ENCODE peak calls at places on chromosomes 13 and 19, in ten cellular contexts. One of them, this sample, is unnamed.
A peak's percentile ranks its signal among the peaks of the same experiment; 100 is the strongest.

GRCh38 chr19:14369399-14370168 is 11.7 kb upstream of the ADGRE5 start:
- ATAC-seq in A549: no peak
- ATAC-seq in activated naive CD4-positive, alpha-beta T cell treated with anti-CD3 and anti-CD28 coated beads, Interleukin-2, amount 50 U/mL, for 72 hours: peak; percentile 79
- ATAC-seq in activated CD8-positive, alpha-beta T cell treated with anti-CD3 and anti-CD28 coated beads for 36 hours: peak; percentile 74
- ATAC-seq in left cardiac atrium: peak; percentile 72
- ATAC-seq in natural killer cell: peak; percentile 85
- ATAC-seq in activated naive CD8-positive, alpha-beta T cell treated with anti-CD3 and anti-CD28 coated beads, Interleukin-2, amount 10 ng/mL, durations not matched to agents 7 days and 5 days: peak; percentile 38
- ATAC-seq in omental fat pad: no peak
- ATAC-seq in CD4-positive, alpha-beta T cell: peak; percentile 58
- ATAC-seq in activated T-helper 17 cell treated with anti-CD3 and anti-CD28 coated beads, Interleukin-2, amount 50 U/mL, for 72 hours: peak; percentile 75
- ATAC-seq in this sample: peak; percentile 56

GRCh38 chr19:54482889-54483288 is 9.8 kb upstream of the CDC42EP5 start:
- ATAC-seq in activated naive CD8-positive, alpha-beta T cell treated with anti-CD3 and anti-CD28 coated beads, Interleukin-2, amount 10 ng/mL, durations not matched to agents 7 days and 5 days: no peak
- ATAC-seq in omental fat pad: no peak
- ATAC-seq in A549: no peak
- ATAC-seq in CD4-positive, alpha-beta T cell: no peak
- ATAC-seq in activated T-helper 17 cell treated with anti-CD3 and anti-CD28 coated beads, Interleukin-2, amount 50 U/mL, for 72 hours: no peak
- ATAC-seq in activated naive CD4-positive, alpha-beta T cell treated with anti-CD3 and anti-CD28 coated beads, Interleukin-2, amount 50 U/mL, for 72 hours: no peak
- ATAC-seq in activated CD8-positive, alpha-beta T cell treated with anti-CD3 and anti-CD28 coated beads for 36 hours: no peak
- ATAC-seq in natural killer cell: no peak
- ATAC-seq in left cardiac atrium: no peak
- ATAC-seq in this sample: no peak

GRCh38 chr19:35100588-35101533 is 14.8 kb upstream of the FXYD3 start:
- ATAC-seq in CD4-positive, alpha-beta T cell: no peak
- ATAC-seq in activated CD8-positive, alpha-beta T cell treated with anti-CD3 and anti-CD28 coated beads for 36 hours: no peak
- ATAC-seq in natural killer cell: no peak
- ATAC-seq in activated naive CD4-positive, alpha-beta T cell treated with anti-CD3 and anti-CD28 coated beads, Interleukin-2, amount 50 U/mL, for 72 hours: no peak
- ATAC-seq in omental fat pad: no peak
- ATAC-seq in activated T-helper 17 cell treated with anti-CD3 and anti-CD28 coated beads, Interleukin-2, amount 50 U/mL, for 72 hours: no peak
- ATAC-seq in A549: peak; percentile 37
- ATAC-seq in left cardiac atrium: no peak
- ATAC-seq in activated naive CD8-positive, alpha-beta T cell treated with anti-CD3 and anti-CD28 coated beads, Interleukin-2, amount 10 ng/mL, durations not matched to agents 7 days and 5 days: no peak
- ATAC-seq in this sample: no peak

GRCh38 chr19:1833540-1833939 is 14.7 kb downstream of the REXO1 start:
- ATAC-seq in CD4-positive, alpha-beta T cell: no peak
- ATAC-seq in activated T-helper 17 cell treated with anti-CD3 and anti-CD28 coated beads, Interleukin-2, amount 50 U/mL, for 72 hours: no peak
- ATAC-seq in activated naive CD8-positive, alpha-beta T cell treated with anti-CD3 and anti-CD28 coated beads, Interleukin-2, amount 10 ng/mL, durations not matched to agents 7 days and 5 days: no peak
- ATAC-seq in left cardiac atrium: peak; percentile 31
- ATAC-seq in natural killer cell: no peak
- ATAC-seq in activated CD8-positive, alpha-beta T cell treated with anti-CD3 and anti-CD28 coated beads for 36 hours: no peak
- ATAC-seq in omental fat pad: peak; percentile 1
- ATAC-seq in A549: no peak
- ATAC-seq in activated naive CD4-positive, alpha-beta T cell treated with anti-CD3 and anti-CD28 coated beads, Interleukin-2, amount 50 U/mL, for 72 hours: no peak
- ATAC-seq in this sample: no peak

GRCh38 chr13:51803018-51803417 is 945 bp downstream of the DHRS12 start:
- ATAC-seq in activated naive CD4-positive, alpha-beta T cell treated with anti-CD3 and anti-CD28 coated beads, Interleukin-2, amount 50 U/mL, for 72 hours: no peak
- ATAC-seq in left cardiac atrium: no peak
- ATAC-seq in natural killer cell: no peak
- ATAC-seq in A549: no peak
- ATAC-seq in activated naive CD8-positive, alpha-beta T cell treated with anti-CD3 and anti-CD28 coated beads, Interleukin-2, amount 10 ng/mL, durations not matched to agents 7 days and 5 days: no peak
- ATAC-seq in CD4-positive, alpha-beta T cell: no peak
- ATAC-seq in activated CD8-positive, alpha-beta T cell treated with anti-CD3 and anti-CD28 coated beads for 36 hours: peak; percentile 0
- ATAC-seq in activated T-helper 17 cell treated with anti-CD3 and anti-CD28 coated beads, Interleukin-2, amount 50 U/mL, for 72 hours: no peak
- ATAC-seq in omental fat pad: peak; percentile 0
- ATAC-seq in this sample: no peak

GRCh38 chr19:54077334-54077733 is 3.8 kb downstream of the TARM1 start:
- ATAC-seq in natural killer cell: no peak
- ATAC-seq in A549: no peak
- ATAC-seq in omental fat pad: no peak
- ATAC-seq in activated naive CD4-positive, alpha-beta T cell treated with anti-CD3 and anti-CD28 coated beads, Interleukin-2, amount 50 U/mL, for 72 hours: no peak
- ATAC-seq in activated T-helper 17 cell treated with anti-CD3 and anti-CD28 coated beads, Interleukin-2, amount 50 U/mL, for 72 hours: no peak
- ATAC-seq in CD4-positive, alpha-beta T cell: no peak
- ATAC-seq in left cardiac atrium: no peak
- ATAC-seq in activated CD8-positive, alpha-beta T cell treated with anti-CD3 and anti-CD28 coated beads for 36 hours: no peak
- ATAC-seq in activated naive CD8-positive, alpha-beta T cell treated with anti-CD3 and anti-CD28 coated beads, Interleukin-2, amount 10 ng/mL, durations not matched to agents 7 days and 5 days: no peak
- ATAC-seq in this sample: no peak

GRCh38 chr19:39858541-39858940 is 12.4 kb upstream of the FBL start:
- ATAC-seq in activated T-helper 17 cell treated with anti-CD3 and anti-CD28 coated beads, Interleukin-2, amount 50 U/mL, for 72 hours: no peak
- ATAC-seq in CD4-positive, alpha-beta T cell: no peak
- ATAC-seq in activated CD8-positive, alpha-beta T cell treated with anti-CD3 and anti-CD28 coated beads for 36 hours: peak; percentile 99
- ATAC-seq in A549: peak; percentile 40
- ATAC-seq in activated naive CD4-positive, alpha-beta T cell treated with anti-CD3 and anti-CD28 coated beads, Interleukin-2, amount 50 U/mL, for 72 hours: no peak
- ATAC-seq in omental fat pad: no peak
- ATAC-seq in natural killer cell: no peak
- ATAC-seq in left cardiac atrium: no peak
- ATAC-seq in activated naive CD8-positive, alpha-beta T cell treated with anti-CD3 and anti-CD28 coated beads, Interleukin-2, amount 10 ng/mL, durations not matched to agents 7 days and 5 days: no peak
- ATAC-seq in this sample: peak; percentile 84

GRCh38 chr13:106588367-106588766 is 20.4 kb upstream of the ARGLU1 start:
- ATAC-seq in activated T-helper 17 cell treated with anti-CD3 and anti-CD28 coated beads, Interleukin-2, amount 50 U/mL, for 72 hours: no peak
- ATAC-seq in CD4-positive, alpha-beta T cell: no peak
- ATAC-seq in omental fat pad: no peak
- ATAC-seq in activated naive CD8-positive, alpha-beta T cell treated with anti-CD3 and anti-CD28 coated beads, Interleukin-2, amount 10 ng/mL, durations not matched to agents 7 days and 5 days: no peak
- ATAC-seq in activated naive CD4-positive, alpha-beta T cell treated with anti-CD3 and anti-CD28 coated beads, Interleukin-2, amount 50 U/mL, for 72 hours: no peak
- ATAC-seq in activated CD8-positive, alpha-beta T cell treated with anti-CD3 and anti-CD28 coated beads for 36 hours: no peak
- ATAC-seq in left cardiac atrium: no peak
- ATAC-seq in A549: no peak
- ATAC-seq in natural killer cell: no peak
- ATAC-seq in this sample: no peak

GRCh38 chr13:50519866-50520265 is 323.6 kb downstream of the DLEU7 start:
- ATAC-seq in activated naive CD8-positive, alpha-beta T cell treated with anti-CD3 and anti-CD28 coated beads, Interleukin-2, amount 10 ng/mL, durations not matched to agents 7 days and 5 days: no peak
- ATAC-seq in CD4-positive, alpha-beta T cell: no peak
- ATAC-seq in omental fat pad: no peak
- ATAC-seq in A549: no peak
- ATAC-seq in left cardiac atrium: no peak
- ATAC-seq in activated T-helper 17 cell treated with anti-CD3 and anti-CD28 coated beads, Interleukin-2, amount 50 U/mL, for 72 hours: no peak
- ATAC-seq in activated CD8-positive, alpha-beta T cell treated with anti-CD3 and anti-CD28 coated beads for 36 hours: no peak
- ATAC-seq in natural killer cell: no peak
- ATAC-seq in activated naive CD4-positive, alpha-beta T cell treated with anti-CD3 and anti-CD28 coated beads, Interleukin-2, amount 50 U/mL, for 72 hours: no peak
- ATAC-seq in this sample: no peak

GRCh38 chr19:7917292-7918061 is 2.7 kb upstream of the SNAPC2 start:
- ATAC-seq in left cardiac atrium: peak; percentile 14
- ATAC-seq in natural killer cell: no peak
- ATAC-seq in CD4-positive, alpha-beta T cell: peak; percentile 7
- ATAC-seq in activated naive CD4-positive, alpha-beta T cell treated with anti-CD3 and anti-CD28 coated beads, Interleukin-2, amount 50 U/mL, for 72 hours: peak; percentile 17
- ATAC-seq in omental fat pad: no peak
- ATAC-seq in activated T-helper 17 cell treated with anti-CD3 and anti-CD28 coated beads, Interleukin-2, amount 50 U/mL, for 72 hours: peak; percentile 26
- ATAC-seq in A549: peak; percentile 49
- ATAC-seq in activated naive CD8-positive, alpha-beta T cell treated with anti-CD3 and anti-CD28 coated beads, Interleukin-2, amount 10 ng/mL, durations not matched to agents 7 days and 5 days: peak; percentile 11
- ATAC-seq in activated CD8-positive, alpha-beta T cell treated with anti-CD3 and anti-CD28 coated beads for 36 hours: peak; percentile 18
- ATAC-seq in this sample: no peak

GRCh38 chr19:33411621-33412180 is 38.2 kb downstream of the CEBPG start:
- ATAC-seq in activated T-helper 17 cell treated with anti-CD3 and anti-CD28 coated beads, Interleukin-2, amount 50 U/mL, for 72 hours: no peak
- ATAC-seq in activated CD8-positive, alpha-beta T cell treated with anti-CD3 and anti-CD28 coated beads for 36 hours: no peak
- ATAC-seq in omental fat pad: no peak
- ATAC-seq in CD4-positive, alpha-beta T cell: no peak
- ATAC-seq in natural killer cell: no peak
- ATAC-seq in activated naive CD8-positive, alpha-beta T cell treated with anti-CD3 and anti-CD28 coated beads, Interleukin-2, amount 10 ng/mL, durations not matched to agents 7 days and 5 days: no peak
- ATAC-seq in activated naive CD4-positive, alpha-beta T cell treated with anti-CD3 and anti-CD28 coated beads, Interleukin-2, amount 50 U/mL, for 72 hours: no peak
- ATAC-seq in A549: no peak
- ATAC-seq in left cardiac atrium: no peak
- ATAC-seq in this sample: no peak

GRCh38 chr19:47456721-47457478 is 14.8 kb downstream of the SLC8A2 start:
- ATAC-seq in activated CD8-positive, alpha-beta T cell treated with anti-CD3 and anti-CD28 coated beads for 36 hours: no peak
- ATAC-seq in activated T-helper 17 cell treated with anti-CD3 and anti-CD28 coated beads, Interleukin-2, amount 50 U/mL, for 72 hours: no peak
- ATAC-seq in CD4-positive, alpha-beta T cell: no peak
- ATAC-seq in A549: peak; percentile 19
- ATAC-seq in omental fat pad: no peak
- ATAC-seq in activated naive CD4-positive, alpha-beta T cell treated with anti-CD3 and anti-CD28 coated beads, Interleukin-2, amount 50 U/mL, for 72 hours: no peak
- ATAC-seq in left cardiac atrium: no peak
- ATAC-seq in natural killer cell: no peak
- ATAC-seq in activated naive CD8-positive, alpha-beta T cell treated with anti-CD3 and anti-CD28 coated beads, Interleukin-2, amount 10 ng/mL, durations not matched to agents 7 days and 5 days: no peak
- ATAC-seq in this sample: no peak

This sample was measured in gastroesophageal sphincter.